ENCODE peak calls at places on chromosomes 11 and 22, in nine cellular contexts. A, Q, T, K, X, P, M, J and H are unnamed samples.

GRCh38 chr11:64998690-64999431 is 2.1 kb upstream of the BATF2 start:
- DNase-seq in A (no peak), Q (no peak), T (no peak), K (no peak), X (no peak), P (no peak), M (no peak), J (no peak), H (no peak)

GRCh38 chr11:49995559-49995958 is 13.2 kb upstream of the OR4C12 start:
- DNase-seq in A (peak), Q (peak), T (peak), K (peak), X (peak), P (no peak), M (peak), J (peak), H (peak)

GRCh38 chr11:13446444-13446843 is 16.6 kb downstream of the BTBD10 start:
- DNase-seq in A (peak), Q (peak), T (no peak), K (no peak), X (no peak), P (no peak), M (no peak), J (no peak), H (no peak)

GRCh38 chr11:111081021-111081511 is 164.5 kb upstream of the POU2AF2 start:
- DNase-seq in A (no peak), Q (no peak), T (no peak), K (no peak), X (peak), P (no peak), M (no peak), J (no peak), H (peak)

GRCh38 chr11:64206457-64207246 is at the start of gene FERMT3:
- DNase-seq in A (no peak), Q (no peak), T (no peak), K (peak), X (no peak), P (peak), M (peak), J (no peak), H (no peak)

GRCh38 chr22:31556627-31557203 is 60.4 kb downstream of the SFI1 start:
- DNase-seq in A (peak), Q (peak), T (peak), K (no peak), X (peak), P (no peak), M (no peak), J (peak), H (peak)

GRCh38 chr11:12007769-12008737 is at the start of gene DKK3:
- DNase-seq in A (no peak), Q (peak), T (no peak), K (peak), X (peak), P (no peak), M (peak), J (peak), H (peak)

GRCh38 chr11:86244063-86244521 is 461 bp upstream of the EED start:
- DNase-seq in A (peak), Q (peak), T (no peak), K (peak), X (peak), P (peak), M (peak), J (peak), H (no peak)

GRCh38 chr11:45394294-45395085 is 108.3 kb upstream of the SYT13 start:
- DNase-seq in A (no peak), Q (no peak), T (no peak), K (no peak), X (no peak), P (no peak), M (no peak), J (no peak), H (no peak)

GRCh38 chr22:39980635-39981034 is 14.1 kb upstream of the FAM83F start:
- DNase-seq in A (peak), Q (no peak), T (no peak), K (no peak), X (no peak), P (no peak), M (no peak), J (no peak), H (no peak)

GRCh38 chr22:40628354-40629042 is 8.0 kb downstream of the MRTFA start:
- DNase-seq in A (peak), Q (no peak), T (no peak), K (peak), X (no peak), P (no peak), M (peak), J (no peak), H (no peak)

GRCh38 chr11:28529046-28529445 is 420.9 kb downstream of the METTL15 start:
- DNase-seq in A (peak), Q (no peak), T (no peak), K (no peak), X (peak), P (no peak), M (no peak), J (peak), H (no peak)

GRCh38 chr22:28146401-28147304 is 227.6 kb upstream of the PITPNB start:
- DNase-seq in A (peak), Q (no peak), T (no peak), K (no peak), X (no peak), P (no peak), M (no peak), J (no peak), H (no peak)